ENCODE peak calls at places on chromosomes 5 and 9, in seven cellular contexts. F, G, K, O, B, E and I are unnamed samples.

GRCh38 chr5:123429221-123429954 is 6.2 kb upstream of the CEP120 start:
- DNase-seq in F (no peak), G (no peak), K (no peak), O (no peak), B (no peak), E (no peak), I (no peak)

GRCh38 chr5:103178167-103178566 is 58.1 kb downstream of the PPIP5K2 start:
- DNase-seq in F (no peak), G (no peak), K (no peak), O (peak), B (no peak), E (no peak), I (no peak)

GRCh38 chr5:119274767-119275130 is 81.1 kb upstream of the TNFAIP8 start:
- DNase-seq in F (no peak), G (peak), K (no peak), O (peak), B (no peak), E (no peak), I (peak)

GRCh38 chr5:177491429-177491945 is 5.9 kb downstream of the PDLIM7 start:
- DNase-seq in F (peak), G (no peak), K (no peak), O (peak), B (peak), E (peak), I (peak)

GRCh38 chr5:13660072-13660471 is 284.4 kb downstream of the DNAH5 start:
- DNase-seq in F (no peak), G (no peak), K (no peak), O (peak), B (no peak), E (no peak), I (no peak)

GRCh38 chr9:12723409-12724028 is 30.3 kb downstream of the TYRP1 start:
- DNase-seq in F (no peak), G (peak), K (no peak), O (peak), B (no peak), E (peak), I (no peak)

GRCh38 chr5:147460380-147460779 is 49.5 kb downstream of the DPYSL3 start:
- DNase-seq in F (no peak), G (no peak), K (no peak), O (no peak), B (no peak), E (no peak), I (no peak)

GRCh38 chr5:138536665-138537315 is 6.2 kb downstream of the ETF1 start:
- DNase-seq in F (peak), G (no peak), K (no peak), O (peak), B (no peak), E (no peak), I (no peak)

GRCh38 chr5:101160002-101160401 is 256.9 kb upstream of the ST8SIA4 start:
- DNase-seq in F (no peak), G (no peak), K (no peak), O (no peak), B (no peak), E (no peak), I (no peak)

GRCh38 chr9:34190996-34191892 is 12.4 kb downstream of the UBAP1 start:
- DNase-seq in F (no peak), G (no peak), K (no peak), O (peak), B (no peak), E (no peak), I (no peak)
- TF ChIP-seq CTCF in F (no peak), G (no peak), K (no peak), O (peak), B (no peak), E (peak), I (no peak)

GRCh38 chr5:179820483-179821297 is at the start of gene SQSTM1:
- DNase-seq in F (peak), G (peak), K (peak), O (peak), B (peak), E (peak), I (peak)
- TF ChIP-seq CTCF in F (no peak), G (peak), K (no peak), O (no peak), B (no peak), E (no peak), I (no peak)

GRCh38 chr5:135747824-135748223 is 86.6 kb upstream of the SLC25A48 start:
- DNase-seq in F (no peak), G (no peak), K (no peak), O (no peak), B (no peak), E (no peak), I (no peak)

GRCh38 chr5:135745897-135746500 is 88.5 kb upstream of the SLC25A48 start:
- DNase-seq in F (peak), G (no peak), K (no peak), O (no peak), B (no peak), E (no peak), I (no peak)

GRCh38 chr5:135753990-135754389 is 80.5 kb upstream of the SLC25A48 start:
- DNase-seq in F (no peak), G (no peak), K (no peak), O (no peak), B (no peak), E (no peak), I (no peak)

DNA sequence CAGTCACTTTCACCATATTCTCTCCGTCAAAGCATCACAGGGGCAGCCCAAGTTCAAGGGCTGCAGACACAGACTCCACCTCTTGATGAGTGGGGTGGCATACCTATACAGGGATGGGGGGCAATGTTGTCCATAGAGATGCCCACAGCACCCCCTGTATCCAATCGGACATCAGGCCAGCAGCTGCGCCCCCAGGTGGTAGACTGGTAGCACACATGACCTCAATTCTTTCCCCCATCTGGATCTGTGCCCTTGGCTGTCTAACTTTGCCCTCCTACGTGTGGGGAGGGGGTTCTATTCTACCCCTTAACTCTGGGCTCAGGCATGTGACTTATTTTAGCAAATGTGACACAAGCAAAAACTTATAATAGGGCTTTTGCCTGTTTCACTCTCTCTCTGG is 84.0 kb upstream of the SLC25A48 start:
- DNase-seq in F (peak), G (no peak), K (no peak), O (no peak), B (no peak), E (no peak), I (no peak)
- TF ChIP-seq CTCF in F (no peak), G (no peak), K (no peak), O (peak), B (no peak), E (peak), I (no peak)

GRCh38 chr9:107637421-107638420 is 148.2 kb upstream of the KLF4 start:
- DNase-seq in F (peak), G (peak), K (no peak), O (peak), B (no peak), E (peak), I (peak)
- TF ChIP-seq CTCF in F (no peak), G (no peak), K (no peak), O (no peak), B (no peak), E (no peak), I (no peak)

GRCh38 chr9:77961541-77961940 is 70.1 kb downstream of the GNAQ start:
- DNase-seq in F (no peak), G (no peak), K (no peak), O (no peak), B (no peak), E (no peak), I (no peak)

GRCh38 chr9:77957652-77958051 is 74.0 kb downstream of the GNAQ start:
- DNase-seq in F (no peak), G (no peak), K (no peak), O (no peak), B (no peak), E (no peak), I (no peak)

GRCh38 chr9:77960356-77961153 is 71.1 kb downstream of the GNAQ start:
- DNase-seq in F (peak), G (no peak), K (no peak), O (no peak), B (no peak), E (no peak), I (no peak)

GRCh38 chr9:77956555-77956954 is 75.1 kb downstream of the GNAQ start:
- DNase-seq in F (no peak), G (no peak), K (no peak), O (no peak), B (no peak), E (no peak), I (no peak)

DNA sequence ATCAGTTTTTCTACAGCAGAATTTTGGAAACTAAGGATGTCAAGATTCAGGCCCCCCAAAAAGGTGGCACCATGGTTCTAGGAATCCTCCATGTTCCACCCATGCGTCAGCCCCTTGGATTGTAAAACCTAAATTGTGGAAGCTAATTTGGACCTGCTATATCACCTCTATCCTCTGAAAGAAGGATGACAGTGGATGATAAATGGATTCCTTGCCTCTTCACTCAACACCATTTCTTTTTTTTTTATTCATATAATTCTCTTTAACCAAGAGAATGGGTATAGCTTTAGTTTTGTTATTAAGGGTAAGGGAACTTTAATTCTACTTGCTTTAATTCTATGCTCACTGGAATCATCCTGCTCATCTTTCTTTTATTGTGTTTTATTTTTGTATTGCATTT is 71.8 kb downstream of the GNAQ start:
- DNase-seq in F (no peak), G (no peak), K (no peak), O (no peak), B (no peak), E (no peak), I (no peak)
- TF ChIP-seq CTCF in F (no peak), G (no peak), K (no peak), O (no peak), B (no peak), E (no peak), I (no peak)

DNA sequence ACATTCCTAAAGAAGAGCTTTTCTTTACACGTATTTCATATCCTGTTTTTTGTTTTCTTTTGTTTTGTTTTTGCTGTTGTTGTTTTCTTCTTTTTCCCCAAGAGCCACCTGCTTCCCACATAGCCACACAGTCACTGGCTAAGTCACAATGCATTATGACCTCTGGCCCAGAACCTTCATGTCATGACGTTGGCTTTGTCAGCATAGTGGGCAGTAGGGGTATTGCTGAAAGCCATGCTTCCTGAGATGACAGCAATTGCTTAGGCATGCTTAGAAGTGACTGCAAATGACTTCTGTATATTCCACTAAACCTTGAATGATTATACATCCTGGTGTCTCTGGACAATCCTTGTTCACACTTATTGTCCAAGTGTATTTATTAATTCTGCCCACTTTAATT is 375.8 kb downstream of the TAF11L14 start:
- DNase-seq in F (peak), G (no peak), K (no peak), O (no peak), B (no peak), E (no peak), I (no peak)
- TF ChIP-seq CTCF in F (no peak), G (no peak), K (no peak), O (no peak), B (no peak), E (no peak), I (no peak)